ENCODE peak calls at places on chromosomes 2 and 18, in nine cellular contexts. M is A673, S is fibroblast of lung, R is PC-3, J is lower lobe of right lung, I is fibroblast of mammary gland, K is mesothelial cell of epicardium, G is cardiac muscle cell, Z is A549. C is an unnamed sample.
A peak's percentile ranks its signal among the peaks of the same experiment; 100 is the strongest.

GRCh38 chr2:128282976-128283810 is 35.5 kb downstream of the HS6ST1 start:
- DNase-seq in R (no peak), S (no peak), J (peak; percentile 44), M (no peak), I (no peak), Z (no peak), G (no peak), K (no peak), C (no peak)

GRCh38 chr18:6203791-6204190 is 210.9 kb downstream of the L3MBTL4 start:
- DNase-seq in Z (no peak), S (no peak), G (no peak), K (no peak), M (no peak), R (no peak), I (no peak), J (no peak), C (no peak)

GRCh38 chr2:37670378-37671012 is 947 bp downstream of the CDC42EP3 start:
- DNase-seq in G (peak; percentile 34), K (no peak), J (no peak), I (no peak), R (no peak), M (no peak), Z (no peak), S (peak; percentile 49), C (no peak)

GRCh38 chr18:40937386-40937785 is 1017.6 kb upstream of the PIK3C3 start:
- DNase-seq in K (no peak), M (no peak), I (no peak), J (no peak), G (peak; percentile 6), R (no peak), S (no peak), Z (no peak), C (no peak)

GRCh38 chr18:77000527-77000926 is 132.1 kb downstream of the MBP start:
- DNase-seq in Z (peak; percentile 16), G (peak; percentile 60), K (no peak), M (peak; percentile 41), S (peak; percentile 46), J (peak; percentile 74), I (peak; percentile 41), R (peak; percentile 60), C (no peak)

GRCh38 chr2:27572439-27572838 is 10.4 kb upstream of the ZNF512 start:
- DNase-seq in M (no peak), I (no peak), S (no peak), G (no peak), Z (no peak), K (no peak), J (no peak), R (no peak), C (no peak)

GRCh38 chr2:7539760-7540159 is 622.5 kb downstream of the RNF144A start:
- DNase-seq in M (no peak), Z (no peak), S (no peak), G (no peak), J (no peak), K (no peak), R (no peak), I (peak; percentile 6), C (no peak)

GRCh38 chr2:67540962-67541361 is 143.8 kb downstream of the ETAA1 start:
- DNase-seq in G (no peak), R (no peak), K (no peak), J (no peak), Z (no peak), S (no peak), M (no peak), I (no peak), C (no peak)

GRCh38 chr2:37005118-37005868 is 39.0 kb upstream of the STRN start:
- DNase-seq in M (peak; percentile 35), S (peak; percentile 39), R (peak; percentile 54), G (peak; percentile 58), I (peak; percentile 45), Z (peak; percentile 40), J (no peak), K (no peak), C (no peak)

GRCh38 chr18:49094979-49095632 is 144.3 kb upstream of the SMAD7 start:
- DNase-seq in I (peak; percentile 94), J (no peak), G (peak; percentile 77), S (peak; percentile 92), K (no peak), R (peak; percentile 43), Z (peak; percentile 4), M (no peak), C (no peak)

GRCh38 chr2:32931945-32932709 is 14.6 kb upstream of the LTBP1 start:
- DNase-seq in J (no peak), I (no peak), M (peak; percentile 36), G (no peak), S (no peak), K (no peak), Z (no peak), R (peak; percentile 22), C (no peak)

GRCh38 chr2:190904644-190905043 is 24.0 kb downstream of the GLS start:
- DNase-seq in R (no peak), J (no peak), Z (no peak), K (no peak), M (no peak), G (peak; percentile 36), I (no peak), S (no peak), C (no peak)

GRCh38 chr2:191758420-191759199 is 80.7 kb downstream of the NABP1 start:
- DNase-seq in I (peak; percentile 63), M (peak; percentile 82), G (peak; percentile 56), K (no peak), J (peak; percentile 60), R (peak; percentile 89), S (peak; percentile 26), Z (peak; percentile 77), C (no peak)

GRCh38 chr18:76860411-76860810 is 38.1 kb downstream of the ZNF236 start:
- DNase-seq in J (no peak), Z (no peak), G (no peak), M (no peak), I (peak; percentile 55), K (no peak), R (no peak), S (no peak), C (no peak)

GRCh38 chr18:46062781-46063180 is 9.3 kb downstream of the PSTPIP2 start:
- DNase-seq in I (no peak), Z (no peak), K (no peak), G (no peak), S (no peak), M (no peak), R (no peak), J (no peak), C (no peak)

DNA sequence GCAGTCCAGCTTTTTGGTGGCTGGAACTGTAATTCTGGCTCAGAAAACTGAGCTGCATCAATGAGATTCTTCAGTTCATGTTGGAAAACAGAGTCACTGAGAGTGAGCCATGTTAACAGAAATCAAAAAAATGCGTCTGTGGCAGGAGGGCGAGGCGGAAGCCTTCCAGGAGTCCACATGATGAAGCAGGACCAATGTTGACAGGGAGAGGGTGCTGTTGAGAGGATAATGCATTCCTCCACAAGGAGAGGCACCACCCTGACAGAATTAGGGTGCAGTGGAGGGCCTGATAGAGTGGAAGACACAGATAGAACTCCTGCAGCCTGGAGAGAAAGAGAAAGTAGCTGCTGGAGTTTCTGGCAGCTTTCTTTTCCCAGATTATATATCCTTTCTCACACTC is 111.5 kb downstream of the MGAT5 start:
- DNase-seq in R (peak; percentile 34), M (peak; percentile 30), K (no peak), S (no peak), J (no peak), I (peak; percentile 22), Z (peak; percentile 20), G (no peak), C (no peak)
- TF ChIP-seq CTCF in R (peak; percentile 39), M (peak; percentile 40), K (no peak), S (peak; percentile 6), J (no peak), I (peak; percentile 18), Z (no peak), G (no peak), C (peak; percentile 14)

DNA sequence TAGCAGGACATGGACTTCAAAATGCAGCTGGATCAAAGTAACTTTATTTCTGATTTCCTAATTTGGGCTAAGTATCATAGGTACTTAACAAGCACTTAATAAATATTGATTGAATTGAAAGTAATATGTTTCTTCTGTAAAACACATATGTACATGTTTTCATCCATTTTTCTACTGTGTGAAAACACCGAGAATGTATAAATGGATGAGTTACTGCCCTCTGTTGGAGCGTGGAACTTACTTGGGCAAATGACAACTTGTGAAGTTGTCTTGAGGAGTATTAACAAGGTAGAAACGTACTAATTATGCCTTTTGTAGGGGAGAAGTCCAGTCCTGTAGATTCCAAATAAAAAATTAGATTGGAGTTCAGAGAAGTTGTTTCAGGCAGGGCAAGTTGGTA is 87.2 kb downstream of the PHLPP1 start:
- DNase-seq in G (peak; percentile 39), I (peak; percentile 36), Z (no peak), J (no peak), K (no peak), R (no peak), M (peak; percentile 26), S (peak; percentile 17), C (no peak)
- TF ChIP-seq CTCF in G (peak; percentile 32), I (peak; percentile 39), Z (peak; percentile 23), J (no peak), K (no peak), R (peak; percentile 59), M (peak; percentile 54), S (no peak), C (no peak)

DNA sequence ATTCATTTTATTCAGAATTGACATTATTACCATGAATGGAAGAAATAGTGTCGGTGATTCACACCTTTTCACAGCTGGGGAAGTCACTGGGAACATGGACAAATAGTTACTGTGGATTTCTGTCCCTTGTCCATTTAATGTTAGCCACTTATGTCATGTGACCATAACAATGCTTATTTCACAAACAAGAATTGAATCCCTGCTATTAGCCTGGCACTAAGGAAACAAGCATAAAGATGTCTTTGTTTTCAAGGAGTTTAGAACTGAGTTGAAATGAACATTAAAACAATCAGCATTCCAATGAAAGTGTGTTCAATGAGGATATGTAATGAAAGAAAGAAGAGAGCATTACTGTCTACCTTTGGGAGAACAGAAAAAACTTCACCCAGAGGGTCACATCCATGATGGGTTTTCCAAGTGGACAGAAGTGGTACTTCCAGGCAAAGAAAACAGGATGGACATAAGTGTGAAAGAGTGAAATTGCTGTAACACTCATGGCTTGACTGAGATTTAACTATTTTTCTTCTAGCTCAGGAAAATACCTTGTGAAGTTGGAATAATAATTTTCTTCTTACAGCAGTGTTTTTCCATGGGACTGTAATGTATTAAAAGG is 324.5 kb upstream of the UBE2E3 start:
- DNase-seq in K (no peak), Z (peak; percentile 9), J (no peak), I (no peak), S (no peak), G (no peak), R (no peak), M (no peak), C (no peak)
- TF ChIP-seq CTCF in K (peak; percentile 77), Z (no peak), J (no peak), I (peak; percentile 37), S (no peak), G (peak; percentile 18), R (peak; percentile 20), M (peak; percentile 10), C (peak; percentile 42)

DNA sequence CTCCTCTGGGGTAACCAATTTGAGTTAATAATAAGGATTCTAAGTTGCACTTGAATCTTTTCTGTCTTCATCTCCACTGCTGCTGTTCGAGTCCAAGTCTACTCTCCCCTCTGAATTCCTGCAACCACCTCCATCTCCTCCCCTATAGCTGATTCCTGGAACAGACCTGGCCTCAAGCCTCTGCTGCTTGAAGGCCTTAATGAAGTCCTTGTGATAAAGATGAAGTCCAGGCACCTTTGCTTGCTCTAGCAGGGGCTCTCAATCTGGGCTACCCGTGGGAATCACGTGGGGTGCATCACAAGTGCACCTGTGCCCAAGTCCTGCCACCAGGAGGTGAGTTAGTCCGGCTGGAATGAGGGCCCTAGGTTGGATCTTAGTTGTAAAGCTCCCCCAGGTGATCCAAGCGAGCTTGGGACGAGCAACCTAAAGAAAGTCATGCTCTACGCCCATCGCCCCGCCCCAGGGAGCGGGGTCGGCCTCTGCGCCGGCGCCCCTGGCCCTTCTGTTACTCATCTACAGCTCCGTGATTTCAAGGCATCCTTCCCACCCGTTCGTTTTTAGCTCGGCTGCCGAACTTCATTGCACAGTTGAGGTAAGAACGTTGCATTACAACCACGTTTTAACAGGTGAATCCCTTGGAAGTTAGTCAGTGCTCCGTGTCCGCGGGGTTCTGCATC is 905 bp upstream of the IAH1 start:
- DNase-seq in S (no peak), G (no peak), K (no peak), I (no peak), R (peak; percentile 32), M (no peak), Z (peak; percentile 52), J (no peak), C (peak; percentile 35)
- TF ChIP-seq CTCF in S (no peak), G (peak; percentile 9), K (no peak), I (peak; percentile 3), R (peak; percentile 30), M (no peak), Z (no peak), J (peak; percentile 9), C (peak; percentile 48)